ENCODE peak calls at places on chromosome 3, in four cellular contexts. O is astrocyte, K is IMR-90, S is endodermal cell. E is an unnamed sample.

GRCh38 chr3:36635731-36636130 is 128.6 kb downstream of the DCLK3 start:
- DNase-seq in O (no peak), K (peak; percentile 26), S (no peak), E (peak; percentile 7)

GRCh38 chr3:18351823-18352744 is 73.1 kb downstream of the SATB1 start:
- DNase-seq in O (no peak), K (no peak), S (peak; percentile 40), E (no peak)

GRCh38 chr3:183548262-183548769 is 7.2 kb downstream of the KLHL6 start:
- DNase-seq in O (peak; percentile 94), K (peak; percentile 72), S (peak; percentile 89), E (peak; percentile 69)

GRCh38 chr3:182683335-182684257 is 109.7 kb upstream of the ATP11B start:
- DNase-seq in O (peak; percentile 40), K (peak; percentile 68), S (peak; percentile 90), E (no peak)

GRCh38 chr3:78912217-78912616 is 855.6 kb downstream of the ROBO1 start:
- DNase-seq in O (no peak), K (no peak), S (no peak), E (no peak)

GRCh38 chr3:184539801-184540440 is 21.7 kb upstream of the EPHB3 start:
- DNase-seq in O (no peak), K (no peak), S (peak; percentile 82), E (no peak)

GRCh38 chr3:15108082-15108545 is 9.2 kb upstream of the RBSN start:
- DNase-seq in O (peak; percentile 33), K (peak; percentile 69), S (peak; percentile 94), E (no peak)

GRCh38 chr3:154356009-154356408 is 31.7 kb upstream of the DHX36 start:
- DNase-seq in O (no peak), K (no peak), S (no peak), E (no peak)

GRCh38 chr3:71245052-71245488 is 338.5 kb downstream of the FOXP1 start:
- DNase-seq in O (no peak), K (peak; percentile 83), S (no peak), E (no peak)

GRCh38 chr3:162740941-162741596 is 1244.5 kb downstream of the OTOL1 start:
- DNase-seq in O (no peak), K (no peak), S (no peak), E (no peak)

GRCh38 chr3:31343075-31343474 is 189.7 kb upstream of the STT3B start:
- DNase-seq in O (peak; percentile 77), K (no peak), S (no peak), E (no peak)

GRCh38 chr3:67018105-67018788 is 20.1 kb downstream of the KBTBD8 start:
- DNase-seq in O (no peak), K (no peak), S (no peak), E (no peak)

GRCh38 chr3:58018892-58019291 is 10.7 kb downstream of the FLNB start:
- DNase-seq in O (no peak), K (no peak), S (no peak), E (no peak)

GRCh38 chr3:67526246-67526645 is 128.2 kb downstream of the SUCLG2 start:
- DNase-seq in O (peak; percentile 97), K (peak; percentile 91), S (no peak), E (peak; percentile 13)

GRCh38 chr3:176795897-176796296 is 401.4 kb downstream of the TBL1XR1 start:
- DNase-seq in O (peak; percentile 37), K (no peak), S (no peak), E (no peak)

GRCh38 chr3:55162031-55162784 is 234.3 kb upstream of the LRTM1 start:
- DNase-seq in O (peak; percentile 84), K (peak; percentile 82), S (no peak), E (no peak)

GRCh38 chr3:155730843-155731242 is 14.0 kb downstream of the PLCH1 start:
- DNase-seq in O (no peak), K (no peak), S (no peak), E (no peak)

GRCh38 chr3:154290187-154290586 is 34.1 kb downstream of the DHX36 start:
- DNase-seq in O (no peak), K (no peak), S (no peak), E (no peak)

GRCh38 chr3:120506076-120506827 is 55.5 kb upstream of the FSTL1 start:
- DNase-seq in O (peak; percentile 71), K (peak; percentile 28), S (no peak), E (no peak)

GRCh38 chr3:172276103-172276502 is 172.2 kb downstream of the GHSR start:
- DNase-seq in O (no peak), K (no peak), S (no peak), E (no peak)

GRCh38 chr3:65573548-65574116 is 465.1 kb downstream of the MAGI1 start:
- DNase-seq in O (no peak), K (no peak), S (no peak), E (no peak)

GRCh38 chr3:25442486-25442885 is 14.4 kb downstream of the RARB start:
- DNase-seq in O (no peak), K (no peak), S (no peak), E (no peak)

GRCh38 chr3:9803494-9803893 is 6.6 kb upstream of the TTLL3 start:
- DNase-seq in O (no peak), K (no peak), S (no peak), E (no peak)

GRCh38 chr3:160763073-160763472 is 7.0 kb downstream of the PPM1L start:
- DNase-seq in O (no peak), K (no peak), S (no peak), E (no peak)

GRCh38 chr3:104941785-104942184 is 424.9 kb upstream of the ALCAM start:
- DNase-seq in O (peak; percentile 29), K (no peak), S (no peak), E (no peak)

GRCh38 chr3:49841126-49841525 is 15.2 kb downstream of the TRAIP start:
- DNase-seq in O (no peak), K (no peak), S (peak; percentile 80), E (no peak)

GRCh38 chr3:194300392-194300758 is 50.8 kb downstream of the CPN2 start:
- DNase-seq in O (peak; percentile 75), K (peak; percentile 39), S (peak; percentile 94), E (no peak)

GRCh38 chr3:64184621-64185020 is 40.6 kb downstream of the PRICKLE2 start:
- DNase-seq in O (peak; percentile 65), K (peak; percentile 71), S (no peak), E (no peak)

GRCh38 chr3:62028236-62028635 is 345.1 kb downstream of the FEZF2 start:
- DNase-seq in O (peak; percentile 61), K (no peak), S (no peak), E (no peak)

GRCh38 chr3:62024882-62025281 is 348.5 kb downstream of the FEZF2 start:
- DNase-seq in O (no peak), K (no peak), S (no peak), E (no peak)

GRCh38 chr3:62022312-62022711 is 351.0 kb downstream of the FEZF2 start:
- DNase-seq in O (no peak), K (no peak), S (no peak), E (no peak)

GRCh38 chr3:62027796-62028195 is 345.6 kb downstream of the FEZF2 start:
- DNase-seq in O (peak; percentile 68), K (no peak), S (no peak), E (no peak)

DNA sequence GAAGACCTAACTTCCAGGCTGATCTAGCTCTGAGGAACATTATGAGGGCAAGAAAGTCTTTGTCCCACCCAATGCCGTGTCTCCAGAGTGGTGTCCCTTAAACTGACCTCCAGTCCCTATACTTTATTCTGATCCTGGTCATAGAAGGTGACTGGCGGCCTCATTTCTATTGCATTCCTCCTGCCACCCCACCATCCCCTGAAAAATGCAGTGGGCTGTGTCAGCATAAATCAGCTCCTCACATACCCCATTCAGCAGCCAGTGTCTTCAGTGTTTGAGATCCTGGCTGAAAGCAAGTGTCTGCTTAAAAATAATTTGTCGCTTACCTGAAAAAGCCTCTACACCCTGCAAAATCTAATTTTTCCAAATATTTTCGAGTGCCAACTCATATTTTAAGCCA is 346.1 kb downstream of the FEZF2 start:
- DNase-seq in O (no peak), K (no peak), S (no peak), E (no peak)
- H3K9ac ChIP-seq in O (no peak overlapping the region), K (no peak overlapping the region), S (no peak overlapping the region), E (no peak overlapping the region)

GRCh38 chr3:114408763-114409162 is 114.9 kb downstream of the TIGIT start:
- DNase-seq in O (peak; percentile 31), K (no peak), S (no peak), E (no peak)
- H3K4me3 ChIP-seq in O (no peak overlapping the region), K (no peak overlapping the region), S (no peak overlapping the region), E (no peak overlapping the region)

DNA sequence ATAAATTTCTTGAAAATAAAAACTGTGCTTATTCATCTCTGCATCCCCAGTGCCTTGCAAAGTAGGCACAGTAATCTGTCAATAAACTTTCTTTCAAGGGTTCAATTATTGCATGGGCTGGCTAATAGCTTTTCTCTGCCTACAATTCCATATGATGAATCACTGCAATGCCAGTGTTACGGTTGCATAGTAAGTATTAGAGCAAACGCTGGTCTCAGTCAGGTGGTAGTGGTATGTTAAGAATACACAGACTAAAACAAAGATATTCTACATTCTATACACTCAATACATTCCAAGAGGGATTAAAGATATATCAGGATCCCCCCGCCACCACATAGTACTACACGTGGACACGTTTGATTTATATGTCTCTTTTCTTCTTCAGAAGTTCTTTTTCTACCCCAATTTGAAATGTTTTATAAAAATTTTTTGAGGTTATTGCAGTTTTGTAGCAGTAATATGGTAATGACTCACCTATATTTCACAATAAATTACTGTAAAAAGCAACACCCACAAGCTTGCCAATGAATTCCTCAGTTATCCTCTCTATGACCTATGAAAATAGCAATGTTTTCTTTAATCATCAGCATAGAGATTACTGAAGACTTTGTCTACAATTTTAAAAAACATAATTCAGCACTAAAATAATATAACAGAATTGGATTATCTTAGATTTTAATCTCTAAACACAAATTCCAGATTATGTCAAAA is 68.2 kb downstream of the CD200R1L start:
- DNase-seq in O (peak; percentile 89), K (peak; percentile 90), S (no peak), E (no peak)
- H3K9ac ChIP-seq in O (peak overlapping the region; percentile 28), K (no peak overlapping the region), S (no peak overlapping the region), E (peak overlapping the region; percentile 31)

DNA sequence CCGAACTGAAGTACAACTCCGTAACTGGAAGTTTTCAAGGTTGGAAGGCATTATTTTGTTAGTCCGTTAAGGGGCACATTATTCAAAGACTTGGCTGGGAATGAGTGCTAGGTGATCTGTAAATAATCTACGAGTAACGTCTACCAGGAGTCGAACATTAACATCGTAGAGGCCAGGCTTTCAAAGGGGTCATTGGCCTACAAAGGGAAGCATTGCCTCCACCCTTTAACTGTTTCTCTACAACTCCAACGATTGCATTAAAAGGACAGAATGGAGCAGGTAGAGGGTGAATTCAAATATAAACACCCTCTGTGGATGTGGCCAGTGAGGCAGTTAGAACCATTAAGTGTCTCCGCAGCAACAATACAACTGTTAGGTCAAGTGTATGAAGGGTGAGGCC is 126.0 kb upstream of the LMOD3 start:
- DNase-seq in O (no peak), K (no peak), S (no peak), E (no peak)
- H3K4me3 ChIP-seq in O (no peak overlapping the region), K (no peak overlapping the region), S (peak overlapping the region; percentile 53), E (no peak overlapping the region)

DNA sequence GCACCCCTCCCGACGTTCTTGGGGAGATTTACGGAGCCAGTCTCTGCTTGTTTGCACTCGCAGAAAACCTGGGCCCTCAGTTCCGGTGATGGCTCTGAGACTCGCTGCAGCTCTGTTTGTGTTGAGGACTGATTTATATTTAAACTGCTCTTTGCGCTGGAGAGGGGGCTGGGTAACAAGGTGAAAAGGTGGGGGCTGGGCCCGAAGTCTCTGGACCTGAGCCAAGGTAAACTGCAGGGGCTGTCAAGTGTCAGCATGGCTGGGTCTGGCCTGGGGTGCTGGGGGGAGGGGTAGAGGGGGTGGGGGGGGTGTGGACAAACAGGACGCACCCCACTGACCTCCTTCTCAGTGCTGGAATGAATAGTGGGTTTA is 643 bp upstream of the SLCO2A1 start:
- DNase-seq in O (no peak), K (no peak), S (peak; percentile 64), E (no peak)
- H3K9ac ChIP-seq in O (no peak overlapping the region), K (no peak overlapping the region), S (no peak overlapping the region), E (no peak overlapping the region)

GRCh38 chr3:98038876-98039275 is 3.8 kb upstream of the GABRR3 start:
- DNase-seq in O (no peak), K (no peak), S (no peak), E (no peak)
- H3K4me3 ChIP-seq in O (no peak overlapping the region), K (no peak overlapping the region), S (no peak overlapping the region), E (no peak overlapping the region)

GRCh38 chr3:42906085-42906904 is at the start of gene ZNF662:
- DNase-seq in O (no peak), K (no peak), S (no peak), E (no peak)
- H3K9ac ChIP-seq in O (peak within 1 kb of the TSS; percentile 69), K (no peak within 1 kb of the TSS), S (no peak within 1 kb of the TSS), E (peak within 1 kb of the TSS; percentile 56)